ENCODE peak calls at places on chromosomes 13 and 19, in nine cellular contexts. B is left ventricle myocardium inferior; M is CD4-positive, alpha-beta T cell; G is pancreas; P is hepatocyte; V is fibroblast of lung; Y is tibial nerve; A is heart right ventricle; J is endothelial cell of umbilical vein. Q is an unnamed sample.

GRCh38 chr19:46609511-46610412 is 8.6 kb downstream of the CALM3 start:
- DNase-seq in B (peak; percentile 13), M (no peak), G (no peak), P (no peak), V (no peak), Y (peak; percentile 11), A (no peak), J (no peak), Q (peak; percentile 40)

GRCh38 chr13:101623469-101624209 is 171.2 kb downstream of the ITGBL1 start:
- DNase-seq in B (no peak), M (no peak), G (no peak), P (no peak), V (peak; percentile 56), Y (no peak), A (no peak), J (peak; percentile 67), Q (no peak)

GRCh38 chr13:93262729-93263128 is 36.1 kb downstream of the GPC6 start:
- DNase-seq in B (no peak), M (no peak), G (no peak), P (no peak), V (peak; percentile 55), Y (no peak), A (no peak), J (no peak), Q (no peak)

GRCh38 chr13:31761951-31762350 is 22.6 kb downstream of the RXFP2 start:
- DNase-seq in B (no peak), M (no peak), G (no peak), P (no peak), V (no peak), Y (no peak), A (no peak), J (no peak), Q (no peak)

GRCh38 chr13:25132021-25132420 is 36.1 kb downstream of the PABPC3 start:
- DNase-seq in B (no peak), M (no peak), G (no peak), P (no peak), V (no peak), Y (no peak), A (no peak), J (no peak), Q (no peak)

GRCh38 chr13:81770868-81771505 is 1430.1 kb upstream of the SPRY2 start:
- DNase-seq in B (no peak), M (no peak), G (no peak), P (no peak), V (no peak), Y (no peak), A (no peak), J (no peak), Q (no peak)

GRCh38 chr19:50893047-50893737 is 18.0 kb downstream of the KLK4 start:
- DNase-seq in B (no peak), M (no peak), G (no peak), P (no peak), V (no peak), Y (no peak), A (no peak), J (no peak), Q (no peak)

GRCh38 chr19:3119071-3119781 is 16.6 kb upstream of the GNA15 start:
- DNase-seq in B (no peak), M (no peak), G (no peak), P (no peak), V (no peak), Y (no peak), A (no peak), J (no peak), Q (no peak)

GRCh38 chr13:75687145-75687763 is 51.1 kb downstream of the LMO7 start:
- DNase-seq in B (no peak), M (no peak), G (no peak), P (peak; percentile 67), V (peak; percentile 73), Y (no peak), A (no peak), J (peak; percentile 41), Q (no peak)

GRCh38 chr19:39296906-39297305 is 699 bp downstream of the IFNL1 start:
- DNase-seq in B (no peak), M (no peak), G (no peak), P (no peak), V (no peak), Y (no peak), A (no peak), J (no peak), Q (peak; percentile 13)

GRCh38 chr19:46863818-46864629 is 3.2 kb downstream of the ARHGAP35 start:
- DNase-seq in B (no peak), M (no peak), G (no peak), P (no peak), V (peak; percentile 57), Y (no peak), A (no peak), J (peak; percentile 21), Q (peak; percentile 73)

GRCh38 chr19:43290568-43291359 is 21.4 kb upstream of the PSG9 start:
- DNase-seq in B (no peak), M (no peak), G (no peak), P (no peak), V (peak; percentile 13), Y (no peak), A (no peak), J (no peak), Q (no peak)

GRCh38 chr13:29619995-29620394 is 24.5 kb upstream of the SLC7A1 start:
- DNase-seq in B (no peak), M (no peak), G (no peak), P (no peak), V (no peak), Y (no peak), A (no peak), J (no peak), Q (no peak)

GRCh38 chr13:95604534-95604915 is 40.0 kb downstream of the DZIP1 start:
- DNase-seq in B (no peak), M (no peak), G (no peak), P (no peak), V (peak; percentile 25), Y (no peak), A (no peak), J (no peak), Q (no peak)

GRCh38 chr13:66180806-66181205 is 1049.3 kb downstream of the PCDH9 start:
- DNase-seq in B (no peak), M (no peak), G (no peak), P (no peak), V (peak; percentile 0), Y (no peak), A (no peak), J (no peak), Q (no peak)

GRCh38 chr19:54011507-54012211 is 20.2 kb downstream of the CACNG6 start:
- DNase-seq in B (no peak), M (no peak), G (no peak), P (no peak), V (no peak), Y (no peak), A (no peak), J (no peak), Q (no peak)

DNA sequence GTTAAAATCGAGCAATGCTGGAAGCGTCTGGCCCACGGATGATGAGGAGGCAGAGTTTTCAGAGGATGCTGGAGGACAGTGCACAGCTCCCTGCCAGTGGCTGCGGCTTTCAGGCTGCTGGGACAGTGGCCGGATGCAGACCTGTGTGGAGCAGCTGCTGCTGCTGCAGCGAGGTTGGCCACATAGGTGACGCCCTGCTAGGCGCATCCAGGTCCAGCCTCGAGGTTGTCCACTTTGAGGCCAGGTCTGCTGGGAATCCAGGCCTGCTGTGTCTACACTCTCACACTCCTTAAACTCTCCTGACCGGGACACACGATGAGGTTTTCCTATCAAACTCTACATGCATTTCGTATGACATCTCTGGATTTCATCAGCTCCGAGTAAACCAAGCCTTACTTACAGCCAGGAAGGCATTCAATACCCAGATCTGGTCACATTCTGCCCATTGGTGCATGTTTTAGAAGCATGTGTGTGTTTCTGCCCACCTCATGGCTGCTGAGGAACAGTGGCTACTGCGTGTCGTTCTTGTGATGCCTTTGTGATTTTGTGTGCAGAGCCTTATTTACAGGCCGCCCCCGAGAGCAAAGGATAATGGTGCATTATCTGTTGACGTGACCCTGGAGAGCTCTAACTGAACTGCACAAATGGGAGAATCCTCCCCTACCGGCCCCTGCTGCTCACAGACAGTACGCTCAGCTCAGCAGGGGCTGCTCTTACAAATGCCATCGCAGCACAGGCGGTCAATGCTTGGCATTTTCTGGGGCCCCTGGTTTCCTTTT is 12.3 kb upstream of the MCF2L start:
- DNase-seq in B (no peak), M (no peak), G (no peak), P (no peak), V (peak; percentile 24), Y (no peak), A (no peak), J (no peak), Q (no peak)
- TF ChIP-seq CTCF in B (no peak), M (no peak), G (no peak), P (no peak), V (no peak), Y (no peak), A (no peak), J (no peak), Q (no peak)

GRCh38 chr13:99973786-99974185 is 2.2 kb upstream of the ZIC5 start:
- DNase-seq in B (no peak), M (no peak), G (no peak), P (no peak), V (no peak), Y (no peak), A (no peak), J (no peak), Q (no peak)
- H3K27me3 ChIP-seq in B (peaks cover 98% of the 10 kb centered on the region), M (peaks cover 83% of the 10 kb centered on the region), G (peaks cover 93% of the 10 kb centered on the region), P (peaks cover 91% of the 10 kb centered on the region), V (peaks cover 88% of the 10 kb centered on the region), Y (peaks cover 19% of the 10 kb centered on the region), A (peaks cover 78% of the 10 kb centered on the region), J (peaks cover 96% of the 10 kb centered on the region), Q (peaks cover 94% of the 10 kb centered on the region)

GRCh38 chr13:77313923-77314322 is 13.0 kb downstream of the MYCBP2 start:
- DNase-seq in B (no peak), M (no peak), G (no peak), P (no peak), V (no peak), Y (no peak), A (no peak), J (no peak), Q (no peak)

GRCh38 chr13:77310579-77311279 is 16.2 kb downstream of the MYCBP2 start:
- DNase-seq in B (no peak), M (no peak), G (no peak), P (peak; percentile 6), V (peak; percentile 8), Y (no peak), A (no peak), J (peak; percentile 61), Q (no peak)

GRCh38 chr13:77310161-77310560 is 16.7 kb downstream of the MYCBP2 start:
- DNase-seq in B (no peak), M (no peak), G (no peak), P (no peak), V (no peak), Y (no peak), A (no peak), J (peak; percentile 76), Q (no peak)

GRCh38 chr13:77309254-77309653 is 17.6 kb downstream of the MYCBP2 start:
- DNase-seq in B (no peak), M (no peak), G (no peak), P (no peak), V (no peak), Y (no peak), A (no peak), J (no peak), Q (no peak)

GRCh38 chr13:77312311-77312710 is 14.6 kb downstream of the MYCBP2 start:
- DNase-seq in B (no peak), M (no peak), G (no peak), P (no peak), V (no peak), Y (no peak), A (no peak), J (no peak), Q (no peak)
- H3K27ac ChIP-seq in B (no peak overlapping the region), M (no peak overlapping the region), G (no peak overlapping the region), P (no peak overlapping the region), V (no peak overlapping the region), Y (no peak overlapping the region), A (no peak overlapping the region), J (no peak overlapping the region), Q (no peak overlapping the region)

GRCh38 chr13:112931028-112931934 is 37.7 kb upstream of the MCF2L start:
- DNase-seq in B (no peak), M (no peak), G (no peak), P (peak; percentile 81), V (peak; percentile 66), Y (no peak), A (no peak), J (peak; percentile 10), Q (no peak)
- TF ChIP-seq CTCF in B (peak; percentile 69), M (no peak), G (no peak), P (peak; percentile 65), V (peak; percentile 52), Y (no peak), A (peak; percentile 61), J (peak; percentile 29), Q (peak; percentile 50)

Q was measured in upper lobe of right lung.